ENCODE peak calls at places on chromosomes 13 and 19, in four cellular contexts. T is K562, C is HepG2, D is HCT116. K is an unnamed sample.

GRCh38 chr13:83153833-83154232 is 728.4 kb downstream of the SLITRK1 start:
- DNase-seq in T (no peak), C (no peak), D (no peak), K (no peak)

GRCh38 chr13:66689628-66690027 is 540.5 kb downstream of the PCDH9 start:
- DNase-seq in D (no peak), C (no peak), T (no peak), K (no peak)

GRCh38 chr19:41206926-41207750 is 11.9 kb upstream of the AXL start:
- DNase-seq in T (peak; percentile 77), C (no peak), D (no peak), K (no peak)

GRCh38 chr13:20442798-20443381 is 82.8 kb downstream of the CRYL1 start:
- DNase-seq in C (no peak), D (no peak), T (no peak), K (no peak)

GRCh38 chr19:18763674-18764590 is 27.2 kb downstream of the COMP start:
- DNase-seq in D (no peak), T (peak; percentile 56), C (no peak), K (no peak)

GRCh38 chr13:61918841-61919240 is 503.2 kb upstream of the PCDH20 start:
- DNase-seq in C (no peak), D (no peak), T (no peak), K (no peak)

GRCh38 chr13:97306646-97307045 is 84.5 kb downstream of the MBNL2 start:
- DNase-seq in C (peak; percentile 61), T (no peak), D (no peak), K (no peak)

GRCh38 chr19:5631511-5632240 is 8.8 kb downstream of the SAFB start:
- DNase-seq in T (no peak), C (no peak), D (no peak), K (no peak)

GRCh38 chr13:41675306-41675705 is 218.0 kb downstream of the RGCC start:
- DNase-seq in C (no peak), D (no peak), T (no peak), K (no peak)

GRCh38 chr13:88979465-88980180 is 1308.5 kb downstream of the SLITRK5 start:
- DNase-seq in D (no peak), C (no peak), T (no peak), K (no peak)

DNA sequence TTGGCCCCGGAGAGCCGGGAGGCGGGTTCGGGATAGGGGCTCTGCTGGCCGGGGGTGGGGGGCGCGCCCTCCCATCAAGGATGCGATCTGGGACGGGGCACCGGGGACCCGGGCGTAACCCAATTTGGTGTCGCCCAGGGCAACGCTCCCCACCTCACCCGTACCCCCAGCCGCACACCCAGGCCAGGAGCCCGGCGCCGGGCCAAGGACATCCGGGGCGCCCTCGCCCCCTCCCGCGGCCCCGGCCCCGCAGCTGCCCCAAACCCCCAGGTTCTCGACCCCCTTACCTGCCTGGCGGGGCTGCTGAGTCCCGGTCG is 525 bp downstream of the SHANK1 start:
- DNase-seq in T (no peak), D (no peak), C (no peak), K (no peak)
- TF ChIP-seq TCF7L2 in T (no peak), D (no peak), C (no peak), K (no peak)

GRCh38 chr13:110008816-110009215 is 222.4 kb upstream of the IRS2 start:
- DNase-seq in C (no peak), D (no peak), T (no peak), K (no peak)

GRCh38 chr13:110004814-110005213 is 218.4 kb upstream of the IRS2 start:
- DNase-seq in D (no peak), C (no peak), T (no peak), K (no peak)

GRCh38 chr13:110006304-110006703 is 219.9 kb upstream of the IRS2 start:
- DNase-seq in T (no peak), C (no peak), D (peak; percentile 62), K (no peak)

GRCh38 chr13:110001622-110002275 is 215.4 kb upstream of the IRS2 start:
- DNase-seq in C (no peak), D (no peak), T (no peak), K (no peak)

DNA sequence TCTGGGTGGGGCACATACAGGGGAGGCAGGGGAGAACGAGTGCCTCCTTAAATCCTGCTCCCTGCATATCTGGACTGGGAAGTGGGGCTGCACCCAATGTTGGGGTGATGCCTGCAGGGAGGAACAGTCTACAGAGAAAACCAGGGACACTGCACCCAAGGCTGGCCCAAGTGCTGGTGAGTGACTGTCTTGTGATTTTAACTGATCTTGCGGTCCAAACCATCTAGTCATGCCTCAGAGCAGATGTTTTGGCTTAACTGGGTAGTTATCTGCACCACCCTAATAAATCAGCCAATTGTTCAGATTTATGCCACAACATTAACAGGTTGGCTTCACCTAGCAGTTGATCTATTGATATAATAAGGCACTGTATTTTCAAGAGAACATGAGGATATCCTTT is 219.2 kb upstream of the IRS2 start:
- DNase-seq in C (no peak), D (no peak), T (no peak), K (no peak)
- TF ChIP-seq SIN3A in C (no peak), D (no peak), T (no peak), K (no peak)

GRCh38 chr19:13015361-13016231 is 20.3 kb downstream of the NFIX start:
- DNase-seq in C (no peak), D (no peak), T (no peak), K (no peak)

GRCh38 chr19:13016245-13016627 is 21.0 kb downstream of the NFIX start:
- DNase-seq in T (no peak), D (no peak), C (no peak), K (no peak)

GRCh38 chr19:13014101-13014920 is 19.0 kb downstream of the NFIX start:
- DNase-seq in D (no peak), C (no peak), T (no peak), K (no peak)

GRCh38 chr19:13013649-13014048 is 18.4 kb downstream of the NFIX start:
- DNase-seq in T (no peak), D (no peak), C (no peak), K (no peak)

DNA sequence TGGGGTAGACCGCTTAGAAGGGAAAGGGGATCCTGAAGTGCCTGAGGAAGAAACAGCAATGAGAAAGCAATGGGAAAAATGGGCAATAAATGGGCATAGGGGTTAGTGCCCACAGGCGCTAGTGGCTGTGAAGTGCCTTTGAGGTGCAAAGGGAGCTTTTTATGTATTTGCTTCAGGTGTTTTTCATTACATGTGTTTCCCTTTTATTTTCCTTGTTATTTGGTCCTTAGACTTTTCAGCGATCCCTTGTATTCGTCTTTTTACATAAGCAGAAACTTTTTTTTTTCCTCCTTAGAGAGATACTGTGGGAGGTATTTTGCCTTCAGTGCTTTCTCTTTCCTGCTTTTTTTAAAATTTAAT is 19.6 kb downstream of the NFIX start:
- DNase-seq in C (no peak), D (no peak), T (no peak), K (no peak)
- H3K4me1 ChIP-seq in C (peaks cover 34% of the 10 kb centered on the region), D (peaks cover 20% of the 10 kb centered on the region), T (peaks cover 76% of the 10 kb centered on the region), K (peaks cover 64% of the 10 kb centered on the region)

GRCh38 chr19:55635856-55636440 is 4.9 kb upstream of the ZNF580 start:
- DNase-seq in T (no peak), D (no peak), C (no peak), K (no peak)
- TF ChIP-seq TCF7L2 in T (no peak), D (no peak), C (no peak), K (no peak)

GRCh38 chr19:31499281-31499680 is 150.0 kb upstream of the TSHZ3 start:
- DNase-seq in T (no peak), D (no peak), C (no peak), K (no peak)
- TF ChIP-seq SIN3A in T (no peak), D (no peak), C (no peak), K (no peak)

DNA sequence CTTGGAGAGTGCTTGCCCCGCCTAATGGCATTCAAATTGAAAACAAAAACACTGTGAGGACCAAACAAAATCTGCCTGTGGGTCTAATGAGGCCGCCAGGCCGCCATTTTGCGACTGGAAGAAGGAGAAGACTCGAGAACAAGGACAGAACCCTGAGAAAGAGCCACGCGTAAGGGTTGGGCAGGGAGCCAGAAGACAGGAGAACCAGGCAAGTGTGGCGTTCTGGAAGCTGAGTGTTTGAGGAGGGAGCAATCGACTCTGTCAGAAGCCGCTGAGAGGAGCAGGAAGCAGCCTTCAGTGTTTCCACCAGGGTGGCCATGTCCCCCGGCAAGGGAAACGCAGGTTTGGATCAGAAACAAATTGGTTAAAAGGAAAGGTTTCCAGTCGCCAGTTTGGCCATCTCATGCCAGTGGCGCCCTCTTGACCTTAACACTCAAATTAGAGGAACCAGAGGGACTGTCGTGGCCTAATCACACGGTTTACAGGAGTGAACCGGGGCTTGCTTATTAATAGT is 10.2 kb upstream of the PTOV1 start:
- DNase-seq in D (no peak), T (no peak), C (no peak), K (no peak)
- H3K4me1 ChIP-seq in D (no peaks in the 10 kb centered on the region), T (peaks cover 18% of the 10 kb centered on the region), C (peaks cover 12% of the 10 kb centered on the region), K (no peaks in the 10 kb centered on the region)

GRCh38 chr13:43291289-43292055 is 268.1 kb downstream of the DNAJC15 start:
- DNase-seq in T (no peak), D (no peak), C (no peak), K (no peak)

GRCh38 chr13:43286769-43287168 is 263.4 kb downstream of the DNAJC15 start:
- DNase-seq in C (no peak), T (no peak), D (no peak), K (no peak)

GRCh38 chr13:43289458-43290255 is 266.3 kb downstream of the DNAJC15 start:
- DNase-seq in T (no peak), C (no peak), D (no peak), K (no peak)

GRCh38 chr13:43284162-43284561 is 260.8 kb downstream of the DNAJC15 start:
- DNase-seq in D (no peak), C (no peak), T (no peak), K (no peak)

GRCh38 chr13:43285891-43286602 is 262.7 kb downstream of the DNAJC15 start:
- DNase-seq in D (no peak), T (no peak), C (no peak), K (no peak)
- TF ChIP-seq TCF7L2 in D (no peak), T (no peak), C (no peak), K (no peak)

GRCh38 chr13:33172911-33173310 is 112.6 kb downstream of the STARD13 start:
- DNase-seq in T (no peak), D (no peak), C (no peak), K (no peak)
- TF ChIP-seq SIN3A in T (no peak), D (no peak), C (no peak), K (no peak)

GRCh38 chr13:48533207-48533499 is 273 bp upstream of the RCBTB2 start:
- DNase-seq in T (no peak), D (no peak), C (no peak), K (no peak)
- H3K4me1 ChIP-seq in T (peaks cover 7% of the 10 kb centered on the region), D (peaks cover 13% of the 10 kb centered on the region), C (peaks cover 28% of the 10 kb centered on the region), K (peaks cover 8% of the 10 kb centered on the region)

K was measured in Panc1.